ENCODE peak calls at places on chromosomes 4 and X, in nine cellular contexts. Y, J, M, E, T, Z, U, C and N are unnamed samples.

GRCh38 chr4:26867914-26868684 is 7.5 kb downstream of the STIM2 start:
- DNase-seq in Y (no peak), J (no peak), M (no peak), E (no peak), T (no peak), Z (no peak), U (no peak), C (no peak), N (no peak)

GRCh38 chr4:118869808-118870342 is 18.8 kb upstream of the SYNPO2 start:
- DNase-seq in Y (no peak), J (peak; percentile 20), M (no peak), E (no peak), T (peak; percentile 49), Z (no peak), U (no peak), C (no peak), N (no peak)

GRCh38 chr4:184728858-184729257 is 5.0 kb downstream of the CENPU start:
- DNase-seq in Y (no peak), J (no peak), M (peak; percentile 35), E (no peak), T (peak; percentile 54), Z (peak; percentile 66), U (no peak), C (no peak), N (no peak)

GRCh38 chr4:152635876-152636275 is 43.9 kb downstream of the TMEM154 start:
- DNase-seq in Y (no peak), J (no peak), M (no peak), E (no peak), T (no peak), Z (no peak), U (no peak), C (no peak), N (no peak)

GRCh38 chrX:151974336-151975227 is at the start of gene GABRE:
- DNase-seq in Y (no peak), J (peak; percentile 63), M (peak; percentile 44), E (peak; percentile 34), T (peak; percentile 35), Z (no peak), U (peak; percentile 46), C (peak; percentile 44), N (peak; percentile 2)

GRCh38 chr4:147250062-147250461 is 230.8 kb upstream of the EDNRA start:
- DNase-seq in Y (no peak), J (no peak), M (no peak), E (no peak), T (no peak), Z (no peak), U (no peak), C (no peak), N (no peak)

GRCh38 chr4:107939307-107939706 is 8.0 kb downstream of the CYP2U1 start:
- DNase-seq in Y (no peak), J (no peak), M (no peak), E (no peak), T (peak; percentile 22), Z (no peak), U (no peak), C (no peak), N (no peak)

GRCh38 chr4:147777456-147778091 is 45.7 kb downstream of the ARHGAP10 start:
- DNase-seq in Y (no peak), J (no peak), M (peak; percentile 55), E (no peak), T (no peak), Z (no peak), U (no peak), C (no peak), N (peak; percentile 13)

GRCh38 chr4:25533237-25533636 is 122.4 kb upstream of the SLC34A2 start:
- DNase-seq in Y (no peak), J (no peak), M (no peak), E (no peak), T (no peak), Z (no peak), U (no peak), C (no peak), N (no peak)

GRCh38 chr4:25535278-25535677 is 120.4 kb upstream of the SLC34A2 start:
- DNase-seq in Y (no peak), J (no peak), M (no peak), E (no peak), T (no peak), Z (peak; percentile 2), U (no peak), C (no peak), N (no peak)

GRCh38 chr4:25528391-25528790 is 127.3 kb upstream of the SLC34A2 start:
- DNase-seq in Y (no peak), J (no peak), M (no peak), E (no peak), T (no peak), Z (no peak), U (no peak), C (no peak), N (no peak)

GRCh38 chr4:25532579-25532978 is 123.1 kb upstream of the SLC34A2 start:
- DNase-seq in Y (no peak), J (no peak), M (no peak), E (no peak), T (no peak), Z (no peak), U (no peak), C (no peak), N (no peak)

DNA sequence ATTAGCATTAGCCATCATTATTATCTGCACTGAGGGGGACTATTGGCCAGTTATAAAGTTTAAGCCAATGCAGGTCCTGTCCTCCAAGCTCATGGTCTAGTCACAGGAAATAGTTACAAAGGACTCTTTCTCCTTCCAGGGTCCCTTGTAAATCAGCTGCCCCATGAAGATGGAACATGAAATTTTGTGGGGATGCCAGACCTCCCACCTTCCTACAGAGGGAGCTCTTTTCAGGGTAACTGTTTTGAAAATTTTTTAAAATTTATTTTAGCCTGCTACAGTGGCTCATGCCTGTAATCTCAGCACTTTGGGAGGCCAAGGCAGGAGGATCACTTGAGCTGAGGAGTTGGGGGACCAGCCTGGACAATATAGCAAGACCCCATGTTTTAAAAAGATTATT is 124.4 kb upstream of the SLC34A2 start:
- DNase-seq in Y (no peak), J (no peak), M (no peak), E (no peak), T (no peak), Z (no peak), U (no peak), C (no peak), N (no peak)
- TF ChIP-seq CTCF in Y (no peak), J (no peak), M (peak; percentile 22), E (peak; percentile 29), T (peak; percentile 62), Z (peak; percentile 69), U (peak; percentile 7), C (peak; percentile 74), N (no peak)

GRCh38 chrX:45731448-45731847 is 530.8 kb upstream of the DIPK2B start:
- DNase-seq in Y (no peak), J (no peak), M (no peak), E (no peak), T (no peak), Z (no peak), U (no peak), C (no peak), N (no peak)
- TF ChIP-seq CTCF in Y (no peak), J (no peak), M (no peak), E (no peak), T (no peak), Z (no peak), U (no peak), C (no peak), N (no peak)

GRCh38 chr4:129140521-129140920 is 44.6 kb downstream of the C4orf33 start:
- DNase-seq in Y (no peak), J (no peak), M (no peak), E (no peak), T (peak; percentile 37), Z (no peak), U (no peak), C (no peak), N (no peak)
- TF ChIP-seq CTCF in Y (no peak), J (no peak), M (no peak), E (no peak), T (peak; percentile 38), Z (peak; percentile 27), U (peak; percentile 5), C (no peak), N (no peak)

GRCh38 chr4:132333723-132334045 is 815.4 kb upstream of the PCDH10 start:
- DNase-seq in Y (no peak), J (no peak), M (peak; percentile 51), E (no peak), T (peak; percentile 86), Z (no peak), U (no peak), C (no peak), N (no peak)

GRCh38 chr4:132334081-132334480 is 815.0 kb upstream of the PCDH10 start:
- DNase-seq in Y (no peak), J (no peak), M (no peak), E (no peak), T (peak; percentile 62), Z (no peak), U (no peak), C (no peak), N (no peak)

GRCh38 chr4:132330994-132331393 is 818.1 kb upstream of the PCDH10 start:
- DNase-seq in Y (no peak), J (no peak), M (no peak), E (no peak), T (peak; percentile 6), Z (no peak), U (no peak), C (no peak), N (no peak)

GRCh38 chr4:132328761-132329160 is 820.3 kb upstream of the PCDH10 start:
- DNase-seq in Y (no peak), J (no peak), M (no peak), E (no peak), T (peak; percentile 9), Z (no peak), U (no peak), C (no peak), N (no peak)

DNA sequence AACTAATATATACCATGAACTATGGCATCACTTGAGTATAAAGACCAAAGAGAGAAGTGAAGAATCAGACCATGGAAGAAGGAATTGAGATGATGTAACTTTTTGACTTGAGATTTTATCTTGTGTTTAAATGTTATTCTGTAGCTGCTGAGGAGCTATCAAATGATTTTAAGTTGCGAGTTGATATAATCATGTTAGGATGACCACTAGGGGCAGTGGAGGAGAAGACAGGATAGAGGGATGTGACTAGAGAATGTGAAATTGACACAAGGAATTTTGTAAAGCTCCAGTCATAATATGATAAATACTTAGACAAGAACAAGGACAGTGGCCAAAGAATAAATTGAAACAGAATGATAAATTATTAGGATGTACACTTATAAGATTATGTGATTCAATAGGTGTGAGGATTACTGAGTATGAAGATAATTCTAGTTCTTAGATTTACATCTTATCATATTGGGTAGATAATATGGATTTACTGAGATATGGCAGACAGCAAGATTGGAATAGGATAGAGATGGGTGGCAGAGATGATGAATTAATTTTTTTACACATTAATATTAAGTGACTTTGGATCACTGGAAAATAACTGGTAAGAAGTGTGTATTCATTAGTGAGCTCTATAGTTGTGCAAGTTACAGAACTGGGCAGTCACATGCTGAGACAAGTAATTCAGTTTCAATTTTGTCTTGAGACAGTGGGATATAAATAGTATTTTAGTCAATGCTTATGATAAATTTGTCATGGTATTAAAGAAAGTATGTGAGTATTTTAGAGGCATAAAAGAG is 816.0 kb upstream of the PCDH10 start:
- DNase-seq in Y (no peak), J (no peak), M (peak; percentile 28), E (no peak), T (peak; percentile 63), Z (no peak), U (no peak), C (no peak), N (no peak)
- TF ChIP-seq CTCF in Y (peak; percentile 24), J (no peak), M (no peak), E (peak; percentile 12), T (peak; percentile 53), Z (peak; percentile 39), U (no peak), C (peak; percentile 67), N (no peak)